ENCODE peak calls at places on chromosomes 13 and 19, in nine cellular contexts. One of them, this sample, is unnamed.
A peak's percentile ranks its signal among the peaks of the same experiment; 100 is the strongest.

GRCh38 chr13:98976338-98976737 is 1.5 kb downstream of the DOCK9 start:
- DNase-seq in mucosa of descending colon: no peak
- DNase-seq in IMR-90: peak; percentile 53
- DNase-seq in thyroid gland: no peak
- DNase-seq in foreskin keratinocyte: no peak
- DNase-seq in effector memory CD4-positive, alpha-beta T cell: no peak
- DNase-seq in esophagus muscularis mucosa: no peak
- DNase-seq in breast epithelium: no peak
- DNase-seq in uterus: no peak
- DNase-seq in this sample: no peak

GRCh38 chr19:34350161-34350561 is 14.8 kb upstream of the GPI start:
- DNase-seq in esophagus muscularis mucosa: no peak
- DNase-seq in uterus: no peak
- DNase-seq in foreskin keratinocyte: no peak
- DNase-seq in breast epithelium: no peak
- DNase-seq in thyroid gland: no peak
- DNase-seq in IMR-90: peak; percentile 43
- DNase-seq in effector memory CD4-positive, alpha-beta T cell: peak; percentile 66
- DNase-seq in mucosa of descending colon: no peak
- DNase-seq in this sample: no peak

GRCh38 chr19:18170714-18171255 is 2.8 kb upstream of the IFI30 start:
- DNase-seq in foreskin keratinocyte: no peak
- DNase-seq in esophagus muscularis mucosa: no peak
- DNase-seq in IMR-90: no peak
- DNase-seq in breast epithelium: no peak
- DNase-seq in mucosa of descending colon: no peak
- DNase-seq in uterus: no peak
- DNase-seq in effector memory CD4-positive, alpha-beta T cell: no peak
- DNase-seq in thyroid gland: no peak
- DNase-seq in this sample: no peak

GRCh38 chr19:33242129-33242528 is 16.5 kb upstream of the SLC7A10 start:
- DNase-seq in foreskin keratinocyte: no peak
- DNase-seq in breast epithelium: no peak
- DNase-seq in IMR-90: no peak
- DNase-seq in esophagus muscularis mucosa: no peak
- DNase-seq in effector memory CD4-positive, alpha-beta T cell: no peak
- DNase-seq in uterus: no peak
- DNase-seq in mucosa of descending colon: no peak
- DNase-seq in thyroid gland: no peak
- DNase-seq in this sample: no peak

GRCh38 chr19:11138659-11139526 is 16.7 kb downstream of the SPC24 start:
- DNase-seq in effector memory CD4-positive, alpha-beta T cell: no peak
- DNase-seq in esophagus muscularis mucosa: peak; percentile 95
- DNase-seq in uterus: peak; percentile 89
- DNase-seq in thyroid gland: peak; percentile 61
- DNase-seq in foreskin keratinocyte: peak; percentile 62
- DNase-seq in breast epithelium: no peak
- DNase-seq in IMR-90: peak; percentile 77
- DNase-seq in mucosa of descending colon: peak; percentile 81
- DNase-seq in this sample: peak; percentile 83

GRCh38 chr13:24654741-24655140 is 25.5 kb upstream of the ATP12A start:
- DNase-seq in uterus: no peak
- DNase-seq in IMR-90: peak; percentile 51
- DNase-seq in effector memory CD4-positive, alpha-beta T cell: no peak
- DNase-seq in thyroid gland: no peak
- DNase-seq in foreskin keratinocyte: no peak
- DNase-seq in esophagus muscularis mucosa: no peak
- DNase-seq in breast epithelium: no peak
- DNase-seq in mucosa of descending colon: no peak
- DNase-seq in this sample: no peak

GRCh38 chr19:35557539-35558399 is 5.7 kb downstream of the ATP4A start:
- DNase-seq in foreskin keratinocyte: peak; percentile 60
- DNase-seq in uterus: peak; percentile 44
- DNase-seq in effector memory CD4-positive, alpha-beta T cell: peak; percentile 34
- DNase-seq in thyroid gland: peak; percentile 62
- DNase-seq in esophagus muscularis mucosa: no peak
- DNase-seq in IMR-90: peak; percentile 33
- DNase-seq in breast epithelium: no peak
- DNase-seq in mucosa of descending colon: no peak
- DNase-seq in this sample: peak; percentile 46

GRCh38 chr19:13689050-13689449 is 75.3 kb upstream of the MRI1 start:
- DNase-seq in uterus: no peak
- DNase-seq in thyroid gland: no peak
- DNase-seq in foreskin keratinocyte: no peak
- DNase-seq in breast epithelium: no peak
- DNase-seq in esophagus muscularis mucosa: no peak
- DNase-seq in effector memory CD4-positive, alpha-beta T cell: no peak
- DNase-seq in mucosa of descending colon: no peak
- DNase-seq in IMR-90: peak; percentile 15
- DNase-seq in this sample: no peak

DNA sequence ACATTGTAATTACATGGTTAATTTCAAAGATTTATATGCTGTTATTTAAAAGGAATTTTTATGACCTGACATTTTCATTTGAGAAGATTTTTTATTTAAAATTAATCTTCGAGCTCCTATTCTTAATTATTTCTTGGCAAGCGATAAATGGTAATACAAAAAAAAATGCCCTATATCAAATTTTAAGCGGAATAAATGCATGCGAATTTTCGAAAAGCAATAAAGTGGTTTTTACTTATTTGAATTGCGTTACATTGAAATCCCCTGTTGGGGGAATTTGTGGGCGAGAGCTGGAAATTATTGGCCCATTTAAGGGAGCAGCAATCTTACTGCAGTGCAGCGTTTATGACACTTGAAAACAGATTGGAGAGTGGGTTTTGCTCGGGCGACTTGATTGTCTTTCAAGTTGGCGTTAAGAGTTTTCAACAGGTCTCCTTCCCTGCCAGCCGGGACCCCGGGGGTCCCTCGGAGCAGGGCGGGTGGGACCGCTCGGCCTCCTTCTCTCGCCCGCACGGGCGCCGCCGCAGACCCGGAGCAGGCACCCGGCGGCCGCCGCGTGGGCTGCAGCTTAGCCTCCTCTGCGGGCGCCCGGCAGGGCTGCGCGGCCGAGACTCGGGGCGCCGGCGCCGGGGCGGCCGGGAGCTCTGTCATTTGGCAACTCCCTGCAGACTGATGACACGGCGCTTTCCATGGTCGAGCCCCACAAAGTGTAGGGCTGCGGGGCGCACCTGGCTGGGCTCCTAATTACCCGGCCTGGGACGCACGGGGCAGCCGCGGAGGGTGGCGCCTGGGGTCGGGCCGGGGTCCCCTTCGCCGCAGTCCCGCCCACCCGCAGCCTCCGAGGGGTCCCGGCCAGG is 255.1 kb upstream of the SOX21 start:
- DNase-seq in thyroid gland: no peak
- DNase-seq in effector memory CD4-positive, alpha-beta T cell: no peak
- DNase-seq in IMR-90: no peak
- DNase-seq in mucosa of descending colon: no peak
- DNase-seq in breast epithelium: no peak
- DNase-seq in foreskin keratinocyte: no peak
- DNase-seq in uterus: no peak
- DNase-seq in esophagus muscularis mucosa: no peak
- DNase-seq in this sample: no peak
- H3K4me1 ChIP-seq in thyroid gland: no peaks in the 10 kb centered on the region
- H3K4me1 ChIP-seq in effector memory CD4-positive, alpha-beta T cell: peaks cover 5% of the 10 kb centered on the region
- H3K4me1 ChIP-seq in IMR-90: no peaks in the 10 kb centered on the region
- H3K4me1 ChIP-seq in mucosa of descending colon: no peaks in the 10 kb centered on the region
- H3K4me1 ChIP-seq in breast epithelium: no peaks in the 10 kb centered on the region
- H3K4me1 ChIP-seq in foreskin keratinocyte: no peaks in the 10 kb centered on the region
- H3K4me1 ChIP-seq in uterus: no peaks in the 10 kb centered on the region
- H3K4me1 ChIP-seq in esophagus muscularis mucosa: peaks cover 14% of the 10 kb centered on the region
- H3K4me1 ChIP-seq in this sample: no peaks in the 10 kb centered on the region

GRCh38 chr19:45512881-45513483 is 5.7 kb downstream of the VASP start:
- DNase-seq in mucosa of descending colon: peak; percentile 31
- DNase-seq in breast epithelium: no peak
- DNase-seq in foreskin keratinocyte: no peak
- DNase-seq in thyroid gland: no peak
- DNase-seq in uterus: no peak
- DNase-seq in IMR-90: no peak
- DNase-seq in effector memory CD4-positive, alpha-beta T cell: no peak
- DNase-seq in esophagus muscularis mucosa: no peak
- DNase-seq in this sample: no peak
- H3K4me1 ChIP-seq in mucosa of descending colon: peaks cover 70% of the 10 kb centered on the region
- H3K4me1 ChIP-seq in breast epithelium: peaks cover 4% of the 10 kb centered on the region
- H3K4me1 ChIP-seq in foreskin keratinocyte: peaks cover 4% of the 10 kb centered on the region
- H3K4me1 ChIP-seq in thyroid gland: peaks cover 23% of the 10 kb centered on the region
- H3K4me1 ChIP-seq in uterus: peaks cover 8% of the 10 kb centered on the region
- H3K4me1 ChIP-seq in IMR-90: peaks cover 9% of the 10 kb centered on the region
- H3K4me1 ChIP-seq in effector memory CD4-positive, alpha-beta T cell: peaks cover 34% of the 10 kb centered on the region
- H3K4me1 ChIP-seq in esophagus muscularis mucosa: peaks cover 91% of the 10 kb centered on the region
- H3K4me1 ChIP-seq in this sample: peaks cover 7% of the 10 kb centered on the region

GRCh38 chr19:56138069-56138468 is 3.0 kb upstream of the ZNF444 start:
- DNase-seq in breast epithelium: no peak
- DNase-seq in uterus: no peak
- DNase-seq in mucosa of descending colon: no peak
- DNase-seq in effector memory CD4-positive, alpha-beta T cell: no peak
- DNase-seq in esophagus muscularis mucosa: no peak
- DNase-seq in thyroid gland: no peak
- DNase-seq in foreskin keratinocyte: no peak
- DNase-seq in IMR-90: no peak
- DNase-seq in this sample: no peak

GRCh38 chr19:56137405-56137804 is 3.7 kb upstream of the ZNF444 start:
- DNase-seq in foreskin keratinocyte: no peak
- DNase-seq in breast epithelium: peak; percentile 85
- DNase-seq in IMR-90: no peak
- DNase-seq in mucosa of descending colon: peak; percentile 84
- DNase-seq in effector memory CD4-positive, alpha-beta T cell: no peak
- DNase-seq in uterus: no peak
- DNase-seq in esophagus muscularis mucosa: no peak
- DNase-seq in thyroid gland: peak; percentile 92
- DNase-seq in this sample: no peak

GRCh38 chr19:56134655-56134922 is 6.5 kb upstream of the ZNF444 start:
- DNase-seq in foreskin keratinocyte: no peak
- DNase-seq in IMR-90: no peak
- DNase-seq in esophagus muscularis mucosa: no peak
- DNase-seq in breast epithelium: no peak
- DNase-seq in thyroid gland: no peak
- DNase-seq in mucosa of descending colon: no peak
- DNase-seq in uterus: no peak
- DNase-seq in effector memory CD4-positive, alpha-beta T cell: no peak
- DNase-seq in this sample: no peak

GRCh38 chr19:56133858-56134654 is 7.0 kb upstream of the ZNF444 start:
- DNase-seq in breast epithelium: no peak
- DNase-seq in mucosa of descending colon: no peak
- DNase-seq in thyroid gland: peak; percentile 33
- DNase-seq in effector memory CD4-positive, alpha-beta T cell: no peak
- DNase-seq in uterus: no peak
- DNase-seq in foreskin keratinocyte: peak; percentile 42
- DNase-seq in esophagus muscularis mucosa: no peak
- DNase-seq in IMR-90: peak; percentile 17
- DNase-seq in this sample: no peak

DNA sequence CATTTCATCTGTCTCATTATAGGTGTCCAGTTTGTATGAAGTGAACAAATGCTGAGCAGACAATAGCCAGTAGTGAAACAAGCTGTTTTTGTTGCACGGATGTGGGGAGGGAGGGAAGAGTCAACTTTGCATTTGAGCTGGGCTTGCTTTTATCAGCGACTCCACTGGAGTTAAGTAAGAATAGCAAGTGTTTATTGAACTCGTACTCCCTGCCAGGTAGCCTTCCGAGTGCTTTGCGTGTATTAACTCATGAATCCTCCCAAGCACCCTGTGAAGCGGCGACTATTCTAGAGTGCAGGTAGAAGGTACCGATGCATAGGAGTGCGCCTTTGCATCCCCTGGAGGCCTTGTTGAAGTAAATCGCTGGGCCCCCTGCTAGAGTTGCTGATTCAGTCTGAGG is 4.7 kb upstream of the ZNF444 start:
- DNase-seq in foreskin keratinocyte: no peak
- DNase-seq in esophagus muscularis mucosa: no peak
- DNase-seq in IMR-90: no peak
- DNase-seq in thyroid gland: peak; percentile 61
- DNase-seq in breast epithelium: no peak
- DNase-seq in mucosa of descending colon: no peak
- DNase-seq in uterus: no peak
- DNase-seq in effector memory CD4-positive, alpha-beta T cell: no peak
- DNase-seq in this sample: no peak
- H3K4me1 ChIP-seq in foreskin keratinocyte: peaks cover 5% of the 10 kb centered on the region
- H3K4me1 ChIP-seq in esophagus muscularis mucosa: peaks cover 32% of the 10 kb centered on the region
- H3K4me1 ChIP-seq in IMR-90: peaks cover 11% of the 10 kb centered on the region
- H3K4me1 ChIP-seq in thyroid gland: peaks cover 45% of the 10 kb centered on the region
- H3K4me1 ChIP-seq in breast epithelium: no peaks in the 10 kb centered on the region
- H3K4me1 ChIP-seq in mucosa of descending colon: peaks cover 19% of the 10 kb centered on the region
- H3K4me1 ChIP-seq in uterus: no peaks in the 10 kb centered on the region
- H3K4me1 ChIP-seq in effector memory CD4-positive, alpha-beta T cell: peaks cover 6% of the 10 kb centered on the region
- H3K4me1 ChIP-seq in this sample: peaks cover 5% of the 10 kb centered on the region

DNA sequence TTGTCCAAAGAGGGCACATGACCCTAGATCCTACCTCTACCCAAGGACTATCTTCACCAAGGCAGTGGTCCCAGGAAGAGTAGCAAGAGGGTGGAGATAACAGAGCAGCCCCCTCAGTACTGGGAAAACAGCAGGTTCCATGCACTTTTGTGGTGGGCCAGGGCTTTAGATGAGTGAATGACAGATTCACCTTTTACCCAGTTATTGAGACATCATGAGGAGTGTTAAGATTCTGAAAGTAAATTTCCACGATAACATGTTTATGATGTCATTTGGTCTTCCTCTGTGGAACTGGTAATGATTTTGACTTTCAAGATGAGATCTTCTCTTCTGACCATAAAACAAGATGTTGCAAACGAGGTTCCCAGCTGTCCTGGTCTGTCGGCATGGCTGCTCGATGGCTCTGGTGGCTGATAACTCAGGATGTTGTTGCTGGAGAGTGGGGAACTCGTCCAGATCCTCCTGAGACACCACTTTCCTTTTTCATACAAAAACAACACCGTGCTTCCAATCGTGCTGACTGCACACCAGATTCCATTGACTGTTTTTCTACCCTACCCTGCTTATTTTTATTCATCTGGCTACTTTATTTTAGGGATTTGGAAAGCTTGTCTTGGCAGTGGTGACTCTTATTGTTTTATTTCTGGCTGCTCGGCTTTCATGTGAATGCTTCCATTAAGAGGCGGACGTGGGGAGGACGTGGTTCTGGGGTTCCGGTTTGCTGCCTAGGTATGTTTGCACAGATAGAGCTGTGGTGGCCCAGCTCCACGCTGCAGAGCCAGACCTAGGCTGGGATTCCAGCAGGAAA is 88.5 kb downstream of the LRCH1 start:
- DNase-seq in foreskin keratinocyte: no peak
- DNase-seq in esophagus muscularis mucosa: no peak
- DNase-seq in uterus: no peak
- DNase-seq in thyroid gland: peak; percentile 59
- DNase-seq in IMR-90: no peak
- DNase-seq in breast epithelium: no peak
- DNase-seq in mucosa of descending colon: no peak
- DNase-seq in effector memory CD4-positive, alpha-beta T cell: no peak
- DNase-seq in this sample: no peak
- H3K4me1 ChIP-seq in foreskin keratinocyte: peaks cover 15% of the 10 kb centered on the region
- H3K4me1 ChIP-seq in esophagus muscularis mucosa: peaks cover 94% of the 10 kb centered on the region
- H3K4me1 ChIP-seq in uterus: no peaks in the 10 kb centered on the region
- H3K4me1 ChIP-seq in thyroid gland: peaks cover 29% of the 10 kb centered on the region
- H3K4me1 ChIP-seq in IMR-90: peaks cover 17% of the 10 kb centered on the region
- H3K4me1 ChIP-seq in breast epithelium: peaks cover 4% of the 10 kb centered on the region
- H3K4me1 ChIP-seq in mucosa of descending colon: peaks cover 9% of the 10 kb centered on the region
- H3K4me1 ChIP-seq in effector memory CD4-positive, alpha-beta T cell: no peaks in the 10 kb centered on the region
- H3K4me1 ChIP-seq in this sample: peaks cover 22% of the 10 kb centered on the region

DNA sequence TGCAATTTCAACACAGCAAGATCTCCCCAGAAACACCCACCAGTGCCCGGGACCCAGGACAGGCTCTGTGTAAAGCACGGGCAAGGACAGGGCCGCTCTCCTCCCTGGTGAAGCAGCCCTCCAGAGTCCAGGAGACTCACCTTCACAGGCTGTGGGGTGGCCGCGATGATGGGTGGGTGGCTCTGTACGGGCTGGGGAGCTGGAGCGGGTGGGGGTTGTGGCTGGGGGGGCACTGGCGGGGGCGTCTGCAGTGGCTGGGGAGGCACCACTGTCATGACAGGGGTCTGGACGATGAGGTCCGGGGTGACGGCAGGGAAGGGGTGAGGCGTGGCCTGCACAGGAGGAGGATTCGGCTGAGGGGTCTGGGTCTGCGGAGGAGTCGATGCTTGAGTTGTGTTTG is 33.0 kb upstream of the EPHX3 start:
- DNase-seq in thyroid gland: no peak
- DNase-seq in IMR-90: no peak
- DNase-seq in mucosa of descending colon: no peak
- DNase-seq in uterus: no peak
- DNase-seq in esophagus muscularis mucosa: no peak
- DNase-seq in foreskin keratinocyte: no peak
- DNase-seq in breast epithelium: no peak
- DNase-seq in effector memory CD4-positive, alpha-beta T cell: no peak
- DNase-seq in this sample: no peak
- H3K4me1 ChIP-seq in thyroid gland: peaks cover 37% of the 10 kb centered on the region
- H3K4me1 ChIP-seq in IMR-90: peaks cover 31% of the 10 kb centered on the region
- H3K4me1 ChIP-seq in mucosa of descending colon: peaks cover 8% of the 10 kb centered on the region
- H3K4me1 ChIP-seq in uterus: peaks cover 28% of the 10 kb centered on the region
- H3K4me1 ChIP-seq in esophagus muscularis mucosa: peaks cover 71% of the 10 kb centered on the region
- H3K4me1 ChIP-seq in foreskin keratinocyte: no peaks in the 10 kb centered on the region
- H3K4me1 ChIP-seq in breast epithelium: peaks cover 23% of the 10 kb centered on the region
- H3K4me1 ChIP-seq in effector memory CD4-positive, alpha-beta T cell: no peaks in the 10 kb centered on the region
- H3K4me1 ChIP-seq in this sample: peaks cover 21% of the 10 kb centered on the region

This sample was measured in ovary.